ENCODE peak calls at places on chromosomes 4 and X, in four cellular contexts. T is A673, O is ovary, A is gastrocnemius medialis. L is an unnamed sample.

GRCh38 chr4:13313856-13314255 is 170.3 kb downstream of the RAB28 start:
- DNase-seq in T (no peak), A (no peak), O (no peak), L (no peak)

GRCh38 chrX:86171366-86171765 is 23.1 kb downstream of the DACH2 start:
- DNase-seq in T (peak; percentile 29), A (no peak), O (no peak), L (peak; percentile 13)

GRCh38 chr4:82523179-82523578 is 38.6 kb downstream of the TMEM150C start:
- DNase-seq in O (no peak), A (no peak), T (no peak), L (no peak)

GRCh38 chr4:38157592-38157991 is 197.4 kb downstream of the PTTG2 start:
- DNase-seq in O (no peak), A (no peak), T (peak; percentile 39), L (no peak)

GRCh38 chrX:153725832-153726285 is 1.2 kb downstream of the ABCD1 start:
- DNase-seq in O (no peak), T (no peak), A (no peak), L (no peak)

GRCh38 chr4:74738756-74739155 is 55.6 kb downstream of the BTC start:
- DNase-seq in A (no peak), T (no peak), O (no peak), L (no peak)

GRCh38 chr4:127469575-127470289 is 163.0 kb upstream of the INTU start:
- DNase-seq in A (no peak), O (no peak), T (no peak), L (no peak)

GRCh38 chr4:102610476-102610875 is 109.3 kb downstream of the NFKB1 start:
- DNase-seq in A (no peak), T (no peak), O (no peak), L (peak; percentile 48)

GRCh38 chr4:152785639-152786517 is 6.1 kb downstream of the ARFIP1 start:
- DNase-seq in T (no peak), O (no peak), A (no peak), L (no peak)

GRCh38 chr4:140706276-140706625 is 49.9 kb downstream of the TBC1D9 start:
- DNase-seq in O (no peak), A (no peak), T (no peak), L (no peak)

GRCh38 chr4:75916091-75916661 is 13.9 kb upstream of the PPEF2 start:
- DNase-seq in A (no peak), O (no peak), T (peak; percentile 38), L (no peak)

GRCh38 chr4:75046226-75046625 is 113.3 kb downstream of the PARM1 start:
- DNase-seq in T (no peak), O (no peak), A (no peak), L (no peak)

GRCh38 chrX:9569875-9570274 is 105.0 kb downstream of the TBL1X start:
- DNase-seq in O (no peak), A (no peak), T (no peak), L (no peak)

GRCh38 chr4:75686346-75686745 is 13.1 kb upstream of the G3BP2 start:
- DNase-seq in A (no peak), T (no peak), O (no peak), L (no peak)

GRCh38 chrX:8653956-8654355 is 78.0 kb downstream of the ANOS1 start:
- DNase-seq in A (no peak), T (no peak), O (no peak), L (no peak)

GRCh38 chrX:118751950-118752783 is 24.8 kb downstream of the IL13RA1 start:
- DNase-seq in A (no peak), O (no peak), T (no peak), L (no peak)

GRCh38 chr4:87644286-87644685 is 5.8 kb upstream of the DMP1 start:
- DNase-seq in O (no peak), A (no peak), T (no peak), L (no peak)

GRCh38 chr4:110245567-110245966 is 47.2 kb upstream of the ELOVL6 start:
- DNase-seq in T (peak; percentile 18), A (no peak), O (no peak), L (no peak)

GRCh38 chr4:61299316-61299715 is 99.2 kb downstream of the ADGRL3 start:
- DNase-seq in O (no peak), A (no peak), T (no peak), L (no peak)

GRCh38 chr4:64911846-64912245 is 502.6 kb upstream of the TECRL start:
- DNase-seq in O (no peak), A (no peak), T (no peak), L (no peak)

GRCh38 chr4:120630432-120630831 is 292.1 kb downstream of the PRDM5 start:
- DNase-seq in O (no peak), T (no peak), A (no peak), L (no peak)

GRCh38 chr4:44145868-44146267 is 302.7 kb downstream of the KCTD8 start:
- DNase-seq in T (no peak), O (no peak), A (no peak), L (no peak)

GRCh38 chr4:113435893-113436292 is 325.6 kb downstream of the CAMK2D start:
- DNase-seq in A (peak; percentile 16), T (peak; percentile 93), O (peak; percentile 41), L (no peak)

GRCh38 chr4:70583952-70584834 is 7.9 kb upstream of the AMBN start:
- DNase-seq in T (no peak), A (no peak), O (no peak), L (peak; percentile 44)

GRCh38 chrX:77422886-77423648 is 24.1 kb upstream of the FGF16 start:
- DNase-seq in T (no peak), O (no peak), A (no peak), L (no peak)

GRCh38 chr4:41748788-41749445 is 392 bp upstream of the PHOX2B start:
- DNase-seq in T (peak; percentile 65), A (no peak), O (no peak), L (no peak)

GRCh38 chrX:47170861-47171692 is 22.6 kb upstream of the UBA1 start:
- DNase-seq in T (no peak), O (peak; percentile 25), A (no peak), L (no peak)

GRCh38 chr4:158823461-158823873 is 54.6 kb downstream of the FNIP2 start:
- DNase-seq in O (no peak), A (peak; percentile 22), T (no peak), L (no peak)

GRCh38 chrX:23610491-23610890 is 56.8 kb upstream of the PRDX4 start:
- DNase-seq in T (no peak), O (no peak), A (no peak), L (no peak)

GRCh38 chr4:26731342-26731741 is 129.3 kb upstream of the STIM2 start:
- DNase-seq in T (no peak), A (no peak), O (no peak), L (no peak)

GRCh38 chr4:108029321-108029720 is 39.6 kb downstream of the HADH start:
- DNase-seq in A (no peak), T (no peak), O (no peak), L (no peak)

GRCh38 chr4:187656953-187657352 is 338.6 kb upstream of the ZFP42 start:
- DNase-seq in A (no peak), T (no peak), O (no peak), L (no peak)

GRCh38 chrX:125782184-125782583 is 383.9 kb downstream of the DCAF12L2 start:
- DNase-seq in T (no peak), A (no peak), O (no peak), L (no peak)

GRCh38 chr4:128366212-128366611 is 78.6 kb upstream of the PGRMC2 start:
- DNase-seq in O (no peak), A (no peak), T (no peak), L (no peak)

GRCh38 chr4:150561338-150561737 is 20.6 kb upstream of the MAB21L2 start:
- DNase-seq in T (no peak), A (no peak), O (no peak), L (no peak)

GRCh38 chr4:173121044-173121685 is 47.4 kb upstream of the GALNT7 start:
- DNase-seq in T (no peak), A (peak; percentile 3), O (no peak), L (peak; percentile 67)

GRCh38 chr4:176569301-176569700 is 223.4 kb downstream of the VEGFC start:
- DNase-seq in O (no peak), A (no peak), T (no peak), L (no peak)

GRCh38 chrX:54776987-54777672 is 20.9 kb downstream of the ITIH6 start:
- DNase-seq in A (no peak), T (no peak), O (no peak), L (no peak)

GRCh38 chrX:98331407-98331806 is 1447.7 kb downstream of the RPA4 start:
- DNase-seq in O (no peak), A (no peak), T (no peak), L (no peak)

GRCh38 chr4:1035510-1035909 is 24.1 kb downstream of the FGFRL1 start:
- DNase-seq in O (no peak), A (no peak), T (no peak), L (no peak)
- TF ChIP-seq CTCF in O (no peak), A (no peak), T (no peak), L (no peak)

GRCh38 chr4:122895336-122895995 is 26.9 kb downstream of the NUDT6 start:
- DNase-seq in A (no peak), T (no peak), O (no peak), L (no peak)

GRCh38 chr4:122889726-122890125 is 32.7 kb downstream of the NUDT6 start:
- DNase-seq in T (no peak), O (no peak), A (no peak), L (peak; percentile 5)

GRCh38 chr4:122894802-122895201 is 27.6 kb downstream of the NUDT6 start:
- DNase-seq in O (no peak), A (no peak), T (no peak), L (no peak)

GRCh38 chr4:122884504-122884903 is 37.9 kb downstream of the NUDT6 start:
- DNase-seq in O (no peak), A (no peak), T (no peak), L (no peak)

GRCh38 chr4:122890142-122890769 is 32.1 kb downstream of the NUDT6 start:
- DNase-seq in T (no peak), A (no peak), O (no peak), L (no peak)
- H3K36me3 ChIP-seq in T (no peaks in the 10 kb centered on the region), A (no peaks in the 10 kb centered on the region), O (no peaks in the 10 kb centered on the region), L (no peaks in the 10 kb centered on the region)

GRCh38 chr4:169915545-169915944 is 110.7 kb downstream of the MFAP3L start:
- DNase-seq in O (no peak), A (no peak), T (no peak), L (no peak)
- H3K4me1 ChIP-seq in O (no peaks in the 10 kb centered on the region), A (no peaks in the 10 kb centered on the region), T (no peaks in the 10 kb centered on the region), L (no peaks in the 10 kb centered on the region)

GRCh38 chrX:114338870-114339269 is 245.0 kb upstream of the HTR2C start:
- DNase-seq in O (no peak), A (no peak), T (no peak), L (no peak)

DNA sequence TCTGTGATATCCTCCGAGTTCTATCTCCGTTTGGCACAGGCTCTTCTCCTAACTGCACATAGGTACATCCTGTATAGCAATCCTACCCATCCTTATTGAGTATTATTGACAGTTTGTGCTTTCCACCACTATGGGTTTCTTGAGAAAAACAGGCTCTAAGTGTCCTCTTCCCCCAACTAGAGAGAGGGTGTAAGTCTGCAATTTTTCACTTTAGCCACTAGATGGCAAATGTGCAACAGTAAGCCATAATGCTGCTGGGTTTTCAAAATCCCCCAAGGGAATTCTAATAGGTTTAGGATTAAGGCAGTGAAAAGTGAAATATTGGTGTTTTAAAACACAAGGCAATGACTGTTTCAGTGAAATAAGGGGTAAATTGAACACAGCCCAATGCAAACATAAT is 239.1 kb upstream of the HTR2C start:
- DNase-seq in T (peak; percentile 82), A (no peak), O (no peak), L (no peak)
- TF ChIP-seq CTCF in T (peak; percentile 82), A (no peak), O (no peak), L (peak; percentile 21)